ENCODE peak calls at places on chromosome 21, in nine cellular contexts. J, I, F, G, A, Q, U, N and O are unnamed samples.

GRCh38 chr21:29349702-29350101 is 51.0 kb downstream of the BACH1 start:
- DNase-seq in J (no peak), I (no peak), F (no peak), G (no peak), A (no peak), Q (no peak), U (no peak), N (no peak), O (no peak)

GRCh38 chr21:33121715-33122475 is 52.0 kb downstream of the OLIG1 start:
- DNase-seq in J (peak; percentile 56), I (no peak), F (no peak), G (no peak), A (peak; percentile 31), Q (no peak), U (no peak), N (no peak), O (no peak)

GRCh38 chr21:29656504-29657227 is 283.1 kb downstream of the GRIK1 start:
- DNase-seq in J (no peak), I (no peak), F (peak; percentile 8), G (no peak), A (peak; percentile 90), Q (no peak), U (no peak), N (no peak), O (no peak)

GRCh38 chr21:25572895-25573310 is 34.4 kb downstream of the MRPL39 start:
- DNase-seq in J (peak; percentile 56), I (no peak), F (no peak), G (no peak), A (peak; percentile 35), Q (no peak), U (no peak), N (no peak), O (no peak)

GRCh38 chr21:16330340-16331319 is 600.8 kb downstream of the USP25 start:
- DNase-seq in J (peak; percentile 56), I (no peak), F (peak; percentile 59), G (no peak), A (peak; percentile 89), Q (no peak), U (peak; percentile 21), N (no peak), O (no peak)

GRCh38 chr21:28669978-28670377 is 322.7 kb downstream of the LTN1 start:
- DNase-seq in J (no peak), I (no peak), F (no peak), G (no peak), A (no peak), Q (no peak), U (no peak), N (no peak), O (no peak)

GRCh38 chr21:44437696-44438431 is 17.4 kb upstream of the LRRC3 start:
- DNase-seq in J (no peak), I (peak; percentile 22), F (no peak), G (peak; percentile 77), A (no peak), Q (peak; percentile 18), U (no peak), N (no peak), O (no peak)

GRCh38 chr21:18249542-18250152 is 5.0 kb downstream of the CHODL start:
- DNase-seq in J (no peak), I (no peak), F (no peak), G (no peak), A (no peak), Q (no peak), U (no peak), N (no peak), O (no peak)

GRCh38 chr21:15421947-15422346 is 307.8 kb upstream of the USP25 start:
- DNase-seq in J (no peak), I (no peak), F (no peak), G (no peak), A (peak; percentile 52), Q (no peak), U (no peak), N (no peak), O (no peak)

GRCh38 chr21:43193651-43194302 is 25.0 kb downstream of the CRYAA start:
- DNase-seq in J (peak; percentile 28), I (peak; percentile 64), F (peak; percentile 32), G (peak; percentile 86), A (peak; percentile 92), Q (peak; percentile 62), U (peak; percentile 13), N (no peak), O (no peak)

GRCh38 chr21:44434936-44435635 is 20.2 kb upstream of the LRRC3 start:
- DNase-seq in J (no peak), I (no peak), F (no peak), G (peak; percentile 73), A (no peak), Q (no peak), U (no peak), N (no peak), O (no peak)

GRCh38 chr21:44424608-44425306 is 30.6 kb upstream of the LRRC3 start:
- DNase-seq in J (no peak), I (no peak), F (no peak), G (peak; percentile 80), A (no peak), Q (no peak), U (no peak), N (no peak), O (no peak)

GRCh38 chr21:15192243-15192642 is 127.4 kb upstream of the NRIP1 start:
- DNase-seq in J (no peak), I (no peak), F (no peak), G (no peak), A (peak; percentile 72), Q (no peak), U (no peak), N (no peak), O (no peak)

GRCh38 chr21:43937898-43938309 is 72.9 kb downstream of the AGPAT3 start:
- DNase-seq in J (peak; percentile 23), I (no peak), F (no peak), G (no peak), A (no peak), Q (no peak), U (no peak), N (no peak), O (no peak)

GRCh38 chr21:15221799-15222386 is 157.1 kb upstream of the NRIP1 start:
- DNase-seq in J (no peak), I (peak; percentile 74), F (no peak), G (no peak), A (peak; percentile 93), Q (peak; percentile 15), U (no peak), N (no peak), O (no peak)

GRCh38 chr21:14273736-14274538 is 58.0 kb downstream of the RBM11 start:
- DNase-seq in J (no peak), I (peak; percentile 74), F (no peak), G (peak; percentile 83), A (no peak), Q (peak; percentile 71), U (peak; percentile 97), N (no peak), O (no peak)

GRCh38 chr21:37564341-37564923 is 197.9 kb downstream of the DYRK1A start:
- DNase-seq in J (no peak), I (peak; percentile 81), F (peak; percentile 94), G (peak; percentile 94), A (peak; percentile 99), Q (peak; percentile 70), U (peak; percentile 76), N (peak; percentile 84), O (no peak)
- TF ChIP-seq CTCF in J (no peak), I (no peak), F (peak; percentile 4), G (no peak), A (no peak), Q (no peak), U (no peak), N (no peak), O (peak; percentile 20)

DNA sequence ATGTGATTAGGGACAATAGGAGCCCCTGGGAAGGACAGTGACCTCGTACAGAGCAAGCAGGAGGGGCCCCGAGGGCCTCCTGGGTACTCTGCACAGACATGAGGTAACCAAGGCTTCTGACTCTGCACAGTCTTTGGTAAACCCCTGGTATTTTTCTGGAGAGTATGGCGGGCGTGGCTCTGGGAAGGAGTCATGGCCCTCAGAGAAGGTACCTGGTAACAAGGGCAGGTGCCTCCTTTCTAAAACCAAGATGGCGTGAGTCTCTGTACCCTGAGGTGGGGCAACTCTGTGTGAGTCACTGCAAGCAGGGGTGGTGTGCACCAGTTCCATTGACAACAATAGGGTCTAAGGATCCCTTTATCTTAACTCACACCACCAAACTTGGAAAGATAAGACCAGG is 39.9 kb upstream of the SLC19A1 start:
- DNase-seq in J (no peak), I (no peak), F (no peak), G (peak; percentile 42), A (no peak), Q (no peak), U (peak; percentile 7), N (no peak), O (no peak)
- H3K4me3 ChIP-seq in J (no peak overlapping the region), I (no peak overlapping the region), F (no peak overlapping the region), G (no peak overlapping the region), A (no peak overlapping the region), Q (no peak overlapping the region), U (no peak overlapping the region), N (no peak overlapping the region), O (no peak overlapping the region)

DNA sequence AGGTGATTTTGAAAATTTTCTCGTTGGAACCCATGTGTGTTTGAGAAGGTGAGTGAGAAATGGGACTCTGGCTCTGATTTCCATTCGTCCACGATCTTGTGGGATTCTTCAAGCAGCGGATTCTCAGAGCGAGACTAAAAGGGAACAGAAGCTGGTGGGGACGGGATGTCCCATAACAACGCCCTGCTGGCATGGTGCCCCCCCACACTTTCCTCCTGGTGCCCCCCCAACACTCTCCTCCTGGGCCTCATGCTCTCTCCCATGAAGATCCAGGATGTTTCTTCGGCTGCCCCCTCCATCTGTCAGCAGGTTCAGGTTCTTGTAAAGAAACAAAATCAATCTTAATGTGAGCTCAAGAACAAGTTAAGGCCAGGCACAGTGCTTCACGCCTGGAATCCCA is 29.1 kb downstream of the PRDM15 start:
- DNase-seq in J (no peak), I (no peak), F (no peak), G (no peak), A (no peak), Q (no peak), U (no peak), N (no peak), O (no peak)
- TF ChIP-seq CTCF in J (no peak), I (no peak), F (no peak), G (no peak), A (no peak), Q (no peak), U (no peak), N (no peak), O (no peak)

DNA sequence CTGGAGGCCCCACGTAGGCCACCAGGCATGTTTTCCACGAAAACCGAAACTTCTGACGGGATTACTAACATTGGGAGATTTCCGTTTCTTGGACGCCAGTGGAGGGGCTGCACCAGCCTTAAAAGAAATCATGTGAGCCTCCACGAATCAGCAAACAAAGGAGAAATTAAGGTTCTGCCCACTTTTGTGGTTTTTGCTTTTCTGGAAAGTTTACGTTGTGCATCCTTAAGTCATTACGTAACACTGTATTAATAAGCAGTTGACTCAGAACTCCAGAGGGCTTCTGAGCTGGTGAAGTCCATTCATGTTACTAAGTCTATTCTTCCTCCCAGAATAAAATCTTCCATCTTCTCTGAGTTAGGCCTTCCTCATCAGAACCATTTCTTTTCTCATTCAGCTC is 168.5 kb downstream of the PSMG1 start:
- DNase-seq in J (no peak), I (no peak), F (peak; percentile 92), G (no peak), A (peak; percentile 99), Q (no peak), U (no peak), N (no peak), O (no peak)
- H3K4me3 ChIP-seq in J (no peak overlapping the region), I (no peak overlapping the region), F (peak overlapping the region; percentile 13), G (no peak overlapping the region), A (no peak overlapping the region), Q (no peak overlapping the region), U (no peak overlapping the region), N (no peak overlapping the region), O (no peak overlapping the region)